ENCODE peak calls at places on chromosomes 4 and X, in six cellular contexts. One of them, this sample, is unnamed.
A peak's percentile ranks its signal among the peaks of the same experiment; 100 is the strongest.

GRCh38 chrX:150226223-150226965 is 136.7 kb upstream of the MAMLD1 start:
- DNase-seq in mesendoderm: no peak
- DNase-seq in H9: no peak
- DNase-seq in H1: no peak
- DNase-seq in neuronal stem cell: no peak
- DNase-seq in IMR-90: no peak
- DNase-seq in this sample: no peak

GRCh38 chrX:95152810-95153209 is 1478.8 kb downstream of the FAM133A start:
- DNase-seq in mesendoderm: no peak
- DNase-seq in H9: no peak
- DNase-seq in H1: no peak
- DNase-seq in neuronal stem cell: no peak
- DNase-seq in IMR-90: no peak
- DNase-seq in this sample: no peak

GRCh38 chr4:165991325-165992180 is 118.5 kb downstream of the TLL1 start:
- DNase-seq in mesendoderm: peak; percentile 2
- DNase-seq in H9: no peak
- DNase-seq in H1: no peak
- DNase-seq in neuronal stem cell: no peak
- DNase-seq in IMR-90: no peak
- DNase-seq in this sample: peak; percentile 6

GRCh38 chr4:1219553-1219950 is 29.4 kb downstream of the CTBP1 start:
- DNase-seq in mesendoderm: no peak
- DNase-seq in H9: no peak
- DNase-seq in H1: no peak
- DNase-seq in neuronal stem cell: no peak
- DNase-seq in IMR-90: peak; percentile 42
- DNase-seq in this sample: no peak

GRCh38 chr4:126897038-126897437 is 735.7 kb upstream of the INTU start:
- DNase-seq in mesendoderm: no peak
- DNase-seq in H9: no peak
- DNase-seq in H1: no peak
- DNase-seq in neuronal stem cell: no peak
- DNase-seq in IMR-90: no peak
- DNase-seq in this sample: no peak

GRCh38 chr4:169649545-169650226 is 29.3 kb downstream of the CLCN3 start:
- DNase-seq in mesendoderm: no peak
- DNase-seq in H9: no peak
- DNase-seq in H1: no peak
- DNase-seq in neuronal stem cell: no peak
- DNase-seq in IMR-90: no peak
- DNase-seq in this sample: no peak

GRCh38 chr4:16862688-16863087 is 35.8 kb downstream of the LDB2 start:
- DNase-seq in mesendoderm: no peak
- DNase-seq in H9: no peak
- DNase-seq in H1: no peak
- DNase-seq in neuronal stem cell: no peak
- DNase-seq in IMR-90: peak; percentile 36
- DNase-seq in this sample: peak; percentile 15

GRCh38 chrX:135411893-135412292 is 9.9 kb upstream of the SMIM10L2A start:
- DNase-seq in mesendoderm: no peak
- DNase-seq in H9: no peak
- DNase-seq in H1: no peak
- DNase-seq in neuronal stem cell: no peak
- DNase-seq in IMR-90: peak; percentile 59
- DNase-seq in this sample: peak; percentile 21

GRCh38 chr4:168553714-168554370 is 57.0 kb downstream of the PALLD start:
- DNase-seq in mesendoderm: no peak
- DNase-seq in H9: no peak
- DNase-seq in H1: no peak
- DNase-seq in neuronal stem cell: no peak
- DNase-seq in IMR-90: no peak
- DNase-seq in this sample: no peak

GRCh38 chrX:107421337-107421736 is 28.1 kb upstream of the FRMPD3 start:
- DNase-seq in mesendoderm: no peak
- DNase-seq in H9: no peak
- DNase-seq in H1: no peak
- DNase-seq in neuronal stem cell: no peak
- DNase-seq in IMR-90: no peak
- DNase-seq in this sample: no peak

GRCh38 chr4:14545796-14546195 is 456.5 kb upstream of the CPEB2 start:
- DNase-seq in mesendoderm: no peak
- DNase-seq in H9: no peak
- DNase-seq in H1: no peak
- DNase-seq in neuronal stem cell: no peak
- DNase-seq in IMR-90: no peak
- DNase-seq in this sample: no peak

GRCh38 chr4:84126061-84126787 is 372.9 kb downstream of the NKX6-1 start:
- DNase-seq in mesendoderm: peak; percentile 26
- DNase-seq in H9: no peak
- DNase-seq in H1: no peak
- DNase-seq in neuronal stem cell: no peak
- DNase-seq in IMR-90: no peak
- DNase-seq in this sample: no peak

GRCh38 chr4:3041192-3042142 is 32.9 kb downstream of the HTT-AS start:
- DNase-seq in mesendoderm: peak; percentile 26
- DNase-seq in H9: peak; percentile 55
- DNase-seq in H1: no peak
- DNase-seq in neuronal stem cell: no peak
- DNase-seq in IMR-90: peak; percentile 48
- DNase-seq in this sample: peak; percentile 75

GRCh38 chrX:25810202-25810601 is 327.9 kb upstream of the MAGEB18 start:
- DNase-seq in mesendoderm: peak; percentile 11
- DNase-seq in H9: no peak
- DNase-seq in H1: no peak
- DNase-seq in neuronal stem cell: no peak
- DNase-seq in IMR-90: peak; percentile 75
- DNase-seq in this sample: no peak

GRCh38 chr4:93888308-93888707 is 59.8 kb downstream of the ATOH1 start:
- DNase-seq in mesendoderm: no peak
- DNase-seq in H9: no peak
- DNase-seq in H1: no peak
- DNase-seq in neuronal stem cell: no peak
- DNase-seq in IMR-90: no peak
- DNase-seq in this sample: no peak

GRCh38 chr4:7745486-7745885 is 194.2 kb downstream of the AFAP1 start:
- DNase-seq in mesendoderm: no peak
- DNase-seq in H9: no peak
- DNase-seq in H1: no peak
- DNase-seq in neuronal stem cell: no peak
- DNase-seq in IMR-90: no peak
- DNase-seq in this sample: no peak
- H2BK15ac ChIP-seq in mesendoderm: no peak overlapping the region
- H2BK15ac ChIP-seq in H9: no peak overlapping the region
- H2BK15ac ChIP-seq in H1: no peak overlapping the region
- H2BK15ac ChIP-seq in neuronal stem cell: peak overlapping the region; percentile 26
- H2BK15ac ChIP-seq in IMR-90: no peak overlapping the region
- H2BK15ac ChIP-seq in this sample: no peak overlapping the region

GRCh38 chrX:129188223-129188622 is 335.1 kb downstream of the SMARCA1 start:
- DNase-seq in mesendoderm: peak; percentile 36
- DNase-seq in H9: peak; percentile 80
- DNase-seq in H1: peak; percentile 49
- DNase-seq in neuronal stem cell: no peak
- DNase-seq in IMR-90: no peak
- DNase-seq in this sample: no peak
- H3K4ac ChIP-seq in mesendoderm: no peak overlapping the region
- H3K4ac ChIP-seq in H9: no peak overlapping the region
- H3K4ac ChIP-seq in H1: no peak overlapping the region
- H3K4ac ChIP-seq in neuronal stem cell: no peak overlapping the region
- H3K4ac ChIP-seq in IMR-90: no peak overlapping the region
- H3K4ac ChIP-seq in this sample: no peak overlapping the region

DNA sequence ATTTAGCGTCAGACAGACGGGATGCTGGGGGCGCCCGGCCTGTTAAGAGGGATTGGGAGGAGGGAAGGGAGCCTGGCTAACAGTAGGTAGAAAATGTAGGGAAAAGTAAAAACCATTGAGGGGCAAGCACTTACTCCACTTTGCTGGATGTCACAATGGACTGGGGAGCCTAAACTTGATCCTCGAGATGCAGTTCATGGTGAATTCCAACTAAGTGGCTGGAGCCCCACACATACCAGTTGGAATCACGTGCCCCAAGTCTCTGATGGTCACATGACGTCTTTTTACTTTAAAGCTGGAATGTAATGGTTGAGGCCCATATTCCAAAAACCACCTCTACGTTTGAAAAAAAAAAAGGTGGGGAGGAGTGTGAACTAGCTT is 1.5 kb downstream of the PLS3 start:
- DNase-seq in mesendoderm: peak; percentile 59
- DNase-seq in H9: peak; percentile 46
- DNase-seq in H1: no peak
- DNase-seq in neuronal stem cell: peak; percentile 3
- DNase-seq in IMR-90: peak; percentile 51
- DNase-seq in this sample: peak; percentile 55
- H3K9ac ChIP-seq in mesendoderm: peak overlapping the region; percentile 77
- H3K9ac ChIP-seq in H9: peak overlapping the region; percentile 95
- H3K9ac ChIP-seq in H1: peak overlapping the region; percentile 82
- H3K9ac ChIP-seq in neuronal stem cell: no peak overlapping the region
- H3K9ac ChIP-seq in IMR-90: peak overlapping the region; percentile 99
- H3K9ac ChIP-seq in this sample: peak overlapping the region; percentile 94

DNA sequence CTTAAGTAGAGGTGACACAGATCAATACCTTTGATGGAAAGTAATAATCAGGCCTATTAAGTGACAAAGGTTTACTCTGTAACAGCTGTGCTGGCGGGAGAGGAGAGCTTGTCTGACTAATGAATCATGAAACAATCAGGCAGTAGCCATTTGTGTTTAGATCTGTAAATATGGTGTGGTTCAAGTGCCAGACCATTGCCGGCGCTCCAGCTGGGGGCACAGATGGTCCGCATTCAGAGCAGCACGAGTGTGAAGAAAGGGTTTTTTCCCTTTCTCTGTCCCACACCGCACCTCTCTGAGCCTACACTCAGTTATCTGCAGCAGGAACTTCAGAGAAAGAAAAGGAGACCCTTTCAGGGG is 111.3 kb upstream of the PAQR3 start:
- DNase-seq in mesendoderm: peak; percentile 34
- DNase-seq in H9: no peak
- DNase-seq in H1: no peak
- DNase-seq in neuronal stem cell: no peak
- DNase-seq in IMR-90: no peak
- DNase-seq in this sample: no peak
- H2BK15ac ChIP-seq in mesendoderm: no peak overlapping the region
- H2BK15ac ChIP-seq in H9: no peak overlapping the region
- H2BK15ac ChIP-seq in H1: no peak overlapping the region
- H2BK15ac ChIP-seq in neuronal stem cell: no peak overlapping the region
- H2BK15ac ChIP-seq in IMR-90: no peak overlapping the region
- H2BK15ac ChIP-seq in this sample: no peak overlapping the region

GRCh38 chr4:8260656-8261111 is 8.9 kb upstream of the HTRA3 start:
- DNase-seq in mesendoderm: peak; percentile 78
- DNase-seq in H9: no peak
- DNase-seq in H1: no peak
- DNase-seq in neuronal stem cell: no peak
- DNase-seq in IMR-90: peak; percentile 96
- DNase-seq in this sample: peak; percentile 95

GRCh38 chr4:8261851-8262535 is 7.6 kb upstream of the HTRA3 start:
- DNase-seq in mesendoderm: no peak
- DNase-seq in H9: no peak
- DNase-seq in H1: no peak
- DNase-seq in neuronal stem cell: no peak
- DNase-seq in IMR-90: peak; percentile 25
- DNase-seq in this sample: peak; percentile 90

GRCh38 chr4:8264106-8264505 is 5.4 kb upstream of the HTRA3 start:
- DNase-seq in mesendoderm: no peak
- DNase-seq in H9: no peak
- DNase-seq in H1: no peak
- DNase-seq in neuronal stem cell: no peak
- DNase-seq in IMR-90: no peak
- DNase-seq in this sample: no peak

GRCh38 chr4:8263397-8263796 is 6.2 kb upstream of the HTRA3 start:
- DNase-seq in mesendoderm: no peak
- DNase-seq in H9: no peak
- DNase-seq in H1: no peak
- DNase-seq in neuronal stem cell: no peak
- DNase-seq in IMR-90: no peak
- DNase-seq in this sample: no peak

DNA sequence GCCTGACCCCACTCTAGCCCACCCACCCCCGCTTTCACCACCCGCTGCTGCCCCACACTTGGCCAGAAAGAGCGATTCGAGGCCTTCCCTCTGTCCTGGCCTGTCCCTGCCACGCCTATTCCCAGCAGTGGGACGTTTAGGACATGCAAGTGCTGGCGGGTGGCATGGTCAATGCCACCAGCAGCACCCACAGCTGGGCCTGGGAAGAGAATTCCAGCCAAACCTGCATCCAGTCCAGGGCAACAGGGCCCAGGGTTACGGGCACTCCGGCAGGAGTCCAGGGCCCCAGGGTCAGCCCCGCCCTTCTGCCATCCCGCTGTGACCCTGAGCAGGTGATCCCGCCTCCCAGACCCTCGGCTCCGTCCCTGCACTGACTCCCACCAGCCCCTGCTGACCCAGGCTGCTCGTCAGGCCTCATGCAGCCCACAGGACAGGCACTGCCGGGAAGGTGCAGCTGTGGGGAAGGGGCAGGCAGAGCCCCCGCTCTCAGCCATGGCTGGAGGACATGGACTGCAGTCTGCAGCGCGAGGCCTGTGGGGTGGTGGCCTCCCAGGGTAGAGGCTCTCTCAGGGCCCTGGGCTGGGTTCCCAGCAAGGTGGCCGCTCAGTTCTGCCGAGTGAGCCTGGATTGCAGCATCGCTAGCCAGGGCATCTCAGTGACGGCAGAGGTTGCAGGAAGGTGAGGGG is 6.8 kb upstream of the HTRA3 start:
- DNase-seq in mesendoderm: no peak
- DNase-seq in H9: no peak
- DNase-seq in H1: no peak
- DNase-seq in neuronal stem cell: no peak
- DNase-seq in IMR-90: no peak
- DNase-seq in this sample: no peak
- H3K4ac ChIP-seq in mesendoderm: no peak overlapping the region
- H3K4ac ChIP-seq in H9: no peak overlapping the region
- H3K4ac ChIP-seq in H1: no peak overlapping the region
- H3K4ac ChIP-seq in neuronal stem cell: no peak overlapping the region
- H3K4ac ChIP-seq in IMR-90: no peak overlapping the region
- H3K4ac ChIP-seq in this sample: no peak overlapping the region

DNA sequence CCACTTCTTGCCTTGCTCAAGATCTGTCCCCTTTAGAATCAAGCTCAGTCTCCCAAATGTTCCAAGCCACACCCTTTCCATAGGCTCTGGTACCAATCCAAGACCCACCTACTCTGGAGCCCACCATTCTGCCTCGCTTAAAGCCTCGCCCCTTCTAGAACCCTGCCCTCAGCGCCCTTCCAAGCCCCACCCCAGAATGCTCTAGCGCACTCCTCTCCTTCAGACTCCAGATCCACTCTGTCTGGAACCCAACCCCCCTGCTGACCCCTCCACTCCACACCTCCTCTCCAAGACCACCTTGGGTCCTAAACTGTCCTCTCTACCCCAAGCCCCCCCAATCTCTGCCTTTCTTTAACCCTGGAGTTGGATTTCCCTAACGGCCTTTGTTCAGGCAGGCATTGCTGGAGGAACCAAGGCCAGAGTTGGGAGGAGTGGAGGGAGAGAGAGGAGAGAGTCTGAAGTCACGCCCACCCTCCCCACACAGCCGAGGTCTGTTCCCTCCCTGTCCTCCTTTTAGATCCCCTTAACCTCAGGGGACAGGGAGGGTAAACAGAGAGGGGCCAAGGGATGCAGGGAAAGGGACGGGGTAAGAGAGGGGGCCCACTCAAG is 2.4 kb upstream of the PRICKLE3 start:
- DNase-seq in mesendoderm: no peak
- DNase-seq in H9: no peak
- DNase-seq in H1: no peak
- DNase-seq in neuronal stem cell: no peak
- DNase-seq in IMR-90: no peak
- DNase-seq in this sample: no peak
- H3K9ac ChIP-seq in mesendoderm: no peak overlapping the region
- H3K9ac ChIP-seq in H9: no peak overlapping the region
- H3K9ac ChIP-seq in H1: no peak overlapping the region
- H3K9ac ChIP-seq in neuronal stem cell: no peak overlapping the region
- H3K9ac ChIP-seq in IMR-90: no peak overlapping the region
- H3K9ac ChIP-seq in this sample: no peak overlapping the region